ENCODE peak calls at places on chromosomes 4 and X, in nine cellular contexts. W is neural progenitor cell, V is substantia nigra, B is A549, X is tibial artery, Z is PC-9, K is breast epithelium, G is RWPE1, N is neuronal stem cell. A is an unnamed sample.

GRCh38 chr4:78669453-78669852 is 106.7 kb upstream of the BMP2K start:
- DNase-seq in W (no peak), V (no peak), B (peak), X (no peak), Z (no peak), K (no peak), G (no peak), N (no peak), A (no peak)

GRCh38 chr4:128776794-128777216 is 32.7 kb upstream of the JADE1 start:
- DNase-seq in W (no peak), V (no peak), B (peak), X (peak), Z (peak), K (no peak), G (peak), N (no peak), A (peak)

GRCh38 chrX:572490-573124 is 58.0 kb upstream of the SHOX start:
- DNase-seq in W (no peak), V (no peak), B (no peak), X (no peak), Z (no peak), K (no peak), G (no peak), N (no peak), A (no peak)

GRCh38 chrX:134676440-134676839 is 18.2 kb upstream of the PLAC1 start:
- DNase-seq in W (no peak), V (no peak), B (peak), X (no peak), Z (peak), K (no peak), G (peak), N (no peak), A (no peak)

GRCh38 chrX:152137771-152138387 is 498 bp downstream of the MAGEA10 start:
- DNase-seq in W (no peak), V (no peak), B (no peak), X (no peak), Z (no peak), K (no peak), G (no peak), N (no peak), A (no peak)

GRCh38 chr4:187617117-187617516 is 378.5 kb upstream of the ZFP42 start:
- DNase-seq in W (no peak), V (no peak), B (no peak), X (no peak), Z (no peak), K (no peak), G (no peak), N (no peak), A (no peak)

GRCh38 chr4:31290836-31291235 is 570.7 kb downstream of the PCDH7 start:
- DNase-seq in W (no peak), V (no peak), B (no peak), X (no peak), Z (no peak), K (no peak), G (no peak), N (no peak), A (no peak)

GRCh38 chrX:83829874-83830273 is 31.1 kb upstream of the CYLC1 start:
- DNase-seq in W (no peak), V (no peak), B (no peak), X (no peak), Z (no peak), K (no peak), G (no peak), N (no peak), A (no peak)

GRCh38 chr4:5918331-5919030 is 25.6 kb upstream of the CRMP1 start:
- DNase-seq in W (no peak), V (no peak), B (no peak), X (no peak), Z (no peak), K (no peak), G (no peak), N (no peak), A (no peak)

GRCh38 chr4:90546114-90546513 is 418.9 kb downstream of the CCSER1 start:
- DNase-seq in W (no peak), V (no peak), B (no peak), X (no peak), Z (peak), K (no peak), G (peak), N (no peak), A (peak)

GRCh38 chrX:107739541-107739940 is 36.0 kb downstream of the TSC22D3 start:
- DNase-seq in W (no peak), V (no peak), B (no peak), X (no peak), Z (no peak), K (no peak), G (no peak), N (no peak), A (no peak)

GRCh38 chrX:47162927-47163583 is 18.0 kb downstream of the RBM10 start:
- DNase-seq in W (no peak), V (no peak), B (no peak), X (no peak), Z (no peak), K (no peak), G (no peak), N (no peak), A (no peak)

GRCh38 chr4:48906283-48907173 is at the start of gene OCIAD2:
- DNase-seq in W (peak), V (peak), B (peak), X (peak), Z (peak), K (peak), G (peak), N (peak), A (no peak)

GRCh38 chrX:153934473-153935325 is at the start of gene NAA10:
- DNase-seq in W (peak), V (peak), B (peak), X (peak), Z (peak), K (peak), G (peak), N (peak), A (no peak)

GRCh38 chrX:56751071-56751470 is 22.0 kb downstream of the NBDY start:
- DNase-seq in W (no peak), V (no peak), B (no peak), X (no peak), Z (no peak), K (no peak), G (no peak), N (no peak), A (no peak)

GRCh38 chr4:150436598-150437370 is 145.2 kb upstream of the MAB21L2 start:
- DNase-seq in W (no peak), V (no peak), B (no peak), X (no peak), Z (no peak), K (no peak), G (no peak), N (no peak), A (no peak)

GRCh38 chr4:26181616-26182015 is 139.2 kb upstream of the RBPJ start:
- DNase-seq in W (no peak), V (no peak), B (no peak), X (no peak), Z (no peak), K (no peak), G (no peak), N (no peak), A (peak)

GRCh38 chr4:48698029-48698901 is 81.8 kb downstream of the FRYL start:
- DNase-seq in W (peak), V (no peak), B (peak), X (peak), Z (peak), K (no peak), G (peak), N (peak), A (peak)

GRCh38 chr4:4735870-4736269 is 123.6 kb upstream of the MSX1 start:
- DNase-seq in W (no peak), V (no peak), B (no peak), X (no peak), Z (no peak), K (no peak), G (no peak), N (no peak), A (no peak)

GRCh38 chrX:39397561-39398200 is 596.4 kb downstream of the MID1IP1 start:
- DNase-seq in W (peak), V (no peak), B (no peak), X (no peak), Z (no peak), K (no peak), G (no peak), N (no peak), A (no peak)

GRCh38 chr4:78040431-78040830 is 16.7 kb upstream of the FRAS1 start:
- DNase-seq in W (no peak), V (no peak), B (no peak), X (no peak), Z (no peak), K (no peak), G (no peak), N (no peak), A (no peak)

GRCh38 chr4:145482209-145483021 is 762 bp downstream of the SMAD1 start:
- DNase-seq in W (peak), V (peak), B (peak), X (peak), Z (peak), K (peak), G (peak), N (peak), A (no peak)

GRCh38 chrX:16436348-16437188 is 213.4 kb upstream of the S100G start:
- DNase-seq in W (peak), V (peak), B (peak), X (peak), Z (peak), K (peak), G (peak), N (peak), A (no peak)

GRCh38 chr4:16024009-16024408 is 59.8 kb downstream of the PROM1 start:
- DNase-seq in W (no peak), V (no peak), B (no peak), X (no peak), Z (no peak), K (no peak), G (peak), N (no peak), A (no peak)

GRCh38 chrX:88604433-88605221 is 142.4 kb upstream of the CPXCR1 start:
- DNase-seq in W (no peak), V (no peak), B (no peak), X (no peak), Z (no peak), K (no peak), G (no peak), N (no peak), A (no peak)

GRCh38 chr4:93894995-93895394 is 66.4 kb downstream of the ATOH1 start:
- DNase-seq in W (no peak), V (no peak), B (no peak), X (no peak), Z (no peak), K (no peak), G (no peak), N (no peak), A (no peak)

GRCh38 chrX:17859609-17860178 is 1.4 kb downstream of the RAI2 start:
- DNase-seq in W (peak), V (no peak), B (no peak), X (no peak), Z (no peak), K (peak), G (no peak), N (no peak), A (no peak)

GRCh38 chrX:102651242-102651967 is at the start of gene GPRASP1:
- DNase-seq in W (peak), V (peak), B (no peak), X (peak), Z (no peak), K (peak), G (peak), N (peak), A (no peak)

GRCh38 chr4:118845552-118846065 is 9.7 kb upstream of the SEC24D start:
- DNase-seq in W (no peak), V (no peak), B (no peak), X (no peak), Z (no peak), K (no peak), G (no peak), N (no peak), A (no peak)

GRCh38 chrX:113529425-113530013 is 688.9 kb upstream of the AMOT start:
- DNase-seq in W (no peak), V (no peak), B (no peak), X (no peak), Z (no peak), K (no peak), G (no peak), N (no peak), A (no peak)

GRCh38 chr4:38805530-38806145 is 1.0 kb upstream of the TLR1 start:
- DNase-seq in W (no peak), V (no peak), B (no peak), X (peak), Z (no peak), K (no peak), G (no peak), N (no peak), A (no peak)

GRCh38 chrX:46912673-46913491 is 661 bp downstream of the JADE3 start:
- DNase-seq in W (peak), V (peak), B (peak), X (peak), Z (peak), K (no peak), G (no peak), N (peak), A (no peak)

GRCh38 chrX:38627683-38628082 is 66.3 kb downstream of the TSPAN7 start:
- DNase-seq in W (peak), V (no peak), B (no peak), X (no peak), Z (no peak), K (no peak), G (peak), N (no peak), A (no peak)

GRCh38 chr4:13982008-13982407 is 354.5 kb upstream of the BOD1L1 start:
- DNase-seq in W (no peak), V (no peak), B (no peak), X (no peak), Z (no peak), K (no peak), G (no peak), N (no peak), A (no peak)

GRCh38 chr4:13678186-13678924 is 50.8 kb upstream of the BOD1L1 start:
- DNase-seq in W (no peak), V (no peak), B (no peak), X (no peak), Z (no peak), K (no peak), G (no peak), N (no peak), A (no peak)

GRCh38 chr4:174120446-174121142 is 162.9 kb downstream of the FBXO8 start:
- DNase-seq in W (peak), V (no peak), B (peak), X (peak), Z (no peak), K (no peak), G (peak), N (peak), A (no peak)

GRCh38 chr4:174119051-174119450 is 164.4 kb downstream of the FBXO8 start:
- DNase-seq in W (no peak), V (no peak), B (no peak), X (no peak), Z (no peak), K (no peak), G (peak), N (no peak), A (no peak)

GRCh38 chr4:174117445-174117844 is 166.0 kb downstream of the FBXO8 start:
- DNase-seq in W (no peak), V (no peak), B (no peak), X (no peak), Z (no peak), K (no peak), G (no peak), N (no peak), A (no peak)

GRCh38 chr4:174118171-174118570 is 165.3 kb downstream of the FBXO8 start:
- DNase-seq in W (no peak), V (no peak), B (no peak), X (no peak), Z (no peak), K (no peak), G (no peak), N (no peak), A (no peak)

DNA sequence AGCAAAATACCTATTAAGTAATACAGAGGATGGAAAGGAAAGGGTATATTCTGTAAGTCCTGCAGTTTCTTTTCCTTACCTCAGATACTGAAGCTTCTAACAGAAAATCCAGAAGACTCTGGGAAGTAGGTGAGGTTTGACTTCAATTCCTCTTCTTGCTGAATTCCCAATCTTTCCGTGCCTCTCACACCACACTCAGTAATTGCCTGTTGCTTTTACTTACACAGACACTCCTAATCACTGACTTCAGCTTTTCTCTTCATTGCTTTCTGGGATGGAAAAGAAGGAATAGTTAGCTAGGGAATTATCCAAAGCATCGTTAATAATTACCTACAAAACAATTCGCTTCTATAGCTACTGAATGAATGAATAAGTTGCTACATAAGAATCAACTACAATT is 163.6 kb downstream of the FBXO8 start:
- DNase-seq in W (peak), V (no peak), B (no peak), X (no peak), Z (no peak), K (no peak), G (no peak), N (no peak), A (no peak)
- H3K27ac ChIP-seq in W (no peak), V (no peak), B (no peak), X (no peak), Z (no peak), K (no peak), G (no peak), N (no peak), A (no peak)

DNA sequence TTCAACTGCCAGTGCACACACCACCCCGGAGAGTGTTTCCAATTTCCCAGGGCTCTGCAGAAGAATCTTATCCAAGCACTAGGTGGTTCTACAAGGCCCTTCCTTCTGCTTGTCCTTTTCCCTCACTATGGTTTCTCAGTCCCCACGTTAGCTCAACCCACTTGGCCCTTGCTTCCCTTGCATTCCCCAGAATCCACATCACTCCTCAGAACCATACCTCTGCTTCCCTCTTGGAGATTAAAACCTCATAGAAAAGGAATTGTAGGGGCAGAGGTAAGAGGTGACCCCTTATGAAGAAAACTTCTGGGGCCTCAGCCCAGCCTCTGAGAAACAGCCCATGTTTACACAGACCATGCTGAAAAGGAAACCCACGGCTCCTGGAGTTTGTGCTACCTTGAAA is 42.4 kb downstream of the TSPAN5 start:
- DNase-seq in W (no peak), V (no peak), B (no peak), X (no peak), Z (no peak), K (no peak), G (no peak), N (no peak), A (no peak)
- H3K27ac ChIP-seq in W (no peak), V (no peak), B (no peak), X (no peak), Z (no peak), K (no peak), G (no peak), N (no peak), A (no peak)

DNA sequence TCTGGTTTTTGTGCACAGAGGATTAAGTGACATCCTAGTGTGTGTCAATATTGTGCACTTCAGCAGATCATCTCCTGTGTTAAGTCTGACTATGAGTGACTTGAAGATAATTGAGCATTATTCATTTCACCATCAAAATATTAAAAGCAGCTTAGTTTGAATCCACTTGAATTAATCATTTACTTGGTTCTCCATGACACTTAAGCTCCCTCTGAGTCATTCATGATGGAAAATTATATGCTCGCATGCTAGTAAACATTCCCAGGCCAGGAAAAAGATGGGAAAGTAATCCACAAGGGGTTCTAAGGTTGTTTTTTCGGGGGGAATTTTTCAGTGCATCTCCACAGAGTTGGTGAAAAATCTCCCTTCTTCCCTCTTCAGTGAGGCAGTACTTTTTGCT is 97.2 kb upstream of the EOLA2 start:
- DNase-seq in W (no peak), V (no peak), B (peak), X (no peak), Z (no peak), K (no peak), G (no peak), N (no peak), A (no peak)
- H3K27ac ChIP-seq in W (no peak), V (no peak), B (peak), X (no peak), Z (peak), K (no peak), G (no peak), N (no peak), A (peak)

DNA sequence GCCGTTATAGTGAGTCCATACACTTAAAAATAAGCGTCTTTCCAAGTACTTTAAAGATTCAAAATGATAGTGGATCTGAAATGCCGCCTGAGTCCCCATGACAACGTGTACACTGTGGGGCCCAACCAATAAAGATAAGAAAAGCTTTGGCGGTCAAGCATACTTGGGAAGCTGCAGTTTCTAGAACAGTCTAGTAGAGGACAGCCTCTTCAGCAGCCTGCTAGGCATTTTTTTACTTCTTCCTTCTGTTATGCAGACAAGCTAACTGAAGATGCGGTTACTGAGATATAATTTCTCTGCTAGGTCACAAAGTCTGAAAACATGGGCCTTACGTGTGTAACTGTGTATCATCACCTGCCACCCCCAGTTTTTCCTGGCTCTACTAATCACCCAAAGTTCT is 402 bp upstream of the UPRT start:
- DNase-seq in W (no peak), V (no peak), B (no peak), X (no peak), Z (no peak), K (no peak), G (no peak), N (no peak), A (no peak)
- H3K27ac ChIP-seq in W (no peak), V (peak), B (peak), X (peak), Z (no peak), K (peak), G (peak), N (no peak), A (peak)

DNA sequence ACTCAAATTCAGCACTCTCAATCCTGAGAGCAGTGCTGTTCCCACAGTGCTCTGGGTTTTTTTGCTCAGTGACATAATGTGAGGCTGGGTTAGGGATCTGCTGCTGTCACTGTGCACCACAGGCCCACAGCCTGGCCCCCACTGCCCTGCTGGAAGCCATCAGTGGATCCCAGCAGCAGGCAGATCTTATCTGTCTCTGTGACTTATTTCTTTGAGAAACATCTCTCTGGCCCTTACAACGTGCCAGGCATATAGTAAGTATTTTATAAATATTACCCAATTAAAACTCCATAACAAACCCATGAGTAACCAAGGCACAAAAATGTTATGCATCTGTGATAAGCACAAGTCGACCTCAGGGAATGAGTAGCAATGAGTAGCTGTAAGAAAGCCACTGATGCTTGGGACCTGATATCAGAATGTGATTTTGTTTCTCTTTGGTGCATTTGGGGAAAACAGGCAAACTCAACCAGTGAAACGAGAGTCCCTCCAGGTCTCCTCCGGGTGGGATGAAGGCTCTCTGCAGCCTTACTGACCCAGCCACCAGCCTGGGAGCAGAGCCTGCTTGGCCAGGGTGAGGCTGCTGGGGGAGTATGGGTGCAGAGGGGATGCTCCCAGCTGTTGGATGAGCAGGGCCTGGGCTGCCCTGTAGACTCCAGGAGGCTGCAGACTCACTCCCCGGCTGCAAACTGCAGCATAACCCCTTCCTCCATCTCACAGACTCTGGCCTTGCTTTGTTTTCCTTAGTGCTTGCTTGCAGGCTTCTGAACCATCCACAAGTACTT is 172.7 kb upstream of the LNX1 start:
- DNase-seq in W (peak), V (no peak), B (no peak), X (no peak), Z (no peak), K (no peak), G (peak), N (no peak), A (no peak)
- H3K27ac ChIP-seq in W (no peak), V (no peak), B (peak), X (no peak), Z (no peak), K (no peak), G (no peak), N (no peak), A (no peak)

A was measured in epithelial cell of prostate.